ENCODE peak calls at places on chromosomes 11 and 22, in seven cellular contexts. Q, M, Y, R, U, O and L are unnamed samples.

GRCh38 chr11:69666752-69667536 is 8.2 kb downstream of the LTO1 start:
- DNase-seq in U (no peak), Q (no peak), M (no peak), R (no peak), Y (no peak), O (no peak), L (no peak)

GRCh38 chr11:9815486-9816136 is 151.7 kb downstream of the SWAP70 start:
- DNase-seq in O (no peak), Y (peak), R (no peak), M (no peak), Q (no peak), U (peak), L (no peak)

GRCh38 chr11:109140857-109141515 is 281.0 kb upstream of the C11orf87 start:
- DNase-seq in O (no peak), Y (no peak), R (no peak), M (no peak), Q (no peak), U (no peak), L (no peak)

GRCh38 chr11:17986007-17986710 is 26.7 kb downstream of the SERGEF start:
- DNase-seq in Y (peak), U (peak), O (peak), R (no peak), Q (no peak), M (no peak), L (no peak)

GRCh38 chr11:10044618-10045017 is 249.4 kb downstream of the SBF2 start:
- DNase-seq in R (no peak), O (no peak), U (no peak), Q (no peak), M (no peak), Y (peak), L (no peak)

GRCh38 chr11:75056806-75057205 is 39.9 kb downstream of the OR2AT4 start:
- DNase-seq in Y (peak), Q (no peak), R (no peak), U (no peak), M (no peak), O (no peak), L (no peak)

GRCh38 chr22:20239063-20239950 is 28.8 kb downstream of the RTN4R start:
- DNase-seq in Y (peak), U (no peak), Q (no peak), O (no peak), R (no peak), M (peak), L (no peak)

GRCh38 chr11:110085255-110085838 is 7.8 kb upstream of the ZC3H12C start:
- DNase-seq in Y (peak), O (no peak), Q (no peak), M (no peak), U (no peak), R (no peak), L (no peak)

GRCh38 chr11:23280088-23280487 is 419.8 kb upstream of the CCDC179 start:
- DNase-seq in R (no peak), Y (peak), M (no peak), U (no peak), Q (no peak), O (no peak), L (no peak)

GRCh38 chr22:36409911-36410756 is 22.4 kb upstream of the MYH9 start:
- DNase-seq in Y (no peak), Q (peak), M (peak), U (peak), O (no peak), R (no peak), L (peak)

GRCh38 chr11:11229691-11230090 is 123.4 kb downstream of the CSNK2A3 start:
- DNase-seq in Q (no peak), Y (peak), U (no peak), O (no peak), R (peak), M (no peak), L (no peak)

GRCh38 chr11:8309311-8309710 is 45.6 kb upstream of the LMO1 start:
- DNase-seq in Q (no peak), O (no peak), R (no peak), U (no peak), M (no peak), Y (no peak), L (no peak)

GRCh38 chr11:123100378-123101085 is 38.6 kb upstream of the HSPA8 start:
- DNase-seq in U (no peak), Q (no peak), O (no peak), Y (peak), R (no peak), M (no peak), L (no peak)

GRCh38 chr22:44331881-44332714 is 19.3 kb upstream of the SHISAL1 start:
- DNase-seq in U (no peak), Y (no peak), M (peak), O (no peak), R (no peak), Q (no peak), L (peak)

GRCh38 chr11:69653406-69653960 is 12.5 kb downstream of the CCND1 start:
- DNase-seq in U (no peak), R (no peak), M (no peak), O (no peak), Y (no peak), Q (peak), L (no peak)

GRCh38 chr11:65394125-65394536 is 7.7 kb downstream of the FRMD8 start:
- DNase-seq in R (no peak), Q (no peak), O (no peak), M (no peak), Y (no peak), U (no peak), L (no peak)

GRCh38 chr11:94130589-94131362 is 2.1 kb downstream of the PANX1 start:
- DNase-seq in R (no peak), Q (peak), Y (peak), U (no peak), M (no peak), O (no peak), L (no peak)

GRCh38 chr11:115157247-115157646 is 347.0 kb downstream of the CADM1 start:
- DNase-seq in Y (no peak), R (no peak), O (no peak), M (no peak), U (no peak), Q (no peak), L (no peak)

GRCh38 chr11:62370743-62371440 is 33.6 kb downstream of the ASRGL1 start:
- DNase-seq in Y (no peak), Q (no peak), M (no peak), R (no peak), U (no peak), O (no peak), L (no peak)

GRCh38 chr11:61881397-61881796 is 9.9 kb downstream of the FADS3 start:
- DNase-seq in Y (no peak), Q (no peak), M (no peak), R (no peak), U (no peak), O (no peak), L (no peak)

GRCh38 chr11:65041206-65042035 is at the start of gene SAC3D1:
- DNase-seq in Q (peak), O (no peak), M (peak), Y (peak), U (peak), R (no peak), L (no peak)

GRCh38 chr11:117717485-117718314 is 79.3 kb downstream of the DSCAML1 start:
- DNase-seq in Q (peak), U (peak), R (no peak), M (peak), Y (no peak), O (no peak), L (no peak)

GRCh38 chr11:65436412-65437032 is 13.9 kb downstream of the NEAT1 start:
- DNase-seq in U (no peak), R (peak), Y (peak), Q (no peak), M (no peak), O (no peak), L (no peak)

GRCh38 chr11:47858169-47858543 is 10.0 kb upstream of the NUP160 start:
- DNase-seq in Q (no peak), U (peak), M (no peak), Y (peak), O (peak), R (no peak), L (no peak)

GRCh38 chr11:86748296-86748695 is 52.0 kb upstream of the PRSS23 start:
- DNase-seq in O (no peak), M (no peak), Y (peak), U (no peak), Q (no peak), R (no peak), L (no peak)

GRCh38 chr11:44381261-44381660 is 71.3 kb upstream of the ALX4 start:
- DNase-seq in U (no peak), Y (no peak), O (no peak), Q (peak), R (no peak), M (no peak), L (no peak)

GRCh38 chr11:34869425-34869824 is 46.8 kb downstream of the APIP start:
- DNase-seq in Q (no peak), O (no peak), Y (no peak), U (no peak), M (no peak), R (no peak), L (no peak)

GRCh38 chr11:68839953-68840641 is 1.6 kb downstream of the CPT1A start:
- DNase-seq in U (no peak), M (no peak), R (no peak), Y (peak), O (no peak), Q (peak), L (no peak)

GRCh38 chr11:10539339-10539738 is 1.6 kb downstream of the RNF141 start:
- DNase-seq in Y (no peak), M (no peak), R (no peak), Q (peak), U (no peak), O (no peak), L (no peak)

DNA sequence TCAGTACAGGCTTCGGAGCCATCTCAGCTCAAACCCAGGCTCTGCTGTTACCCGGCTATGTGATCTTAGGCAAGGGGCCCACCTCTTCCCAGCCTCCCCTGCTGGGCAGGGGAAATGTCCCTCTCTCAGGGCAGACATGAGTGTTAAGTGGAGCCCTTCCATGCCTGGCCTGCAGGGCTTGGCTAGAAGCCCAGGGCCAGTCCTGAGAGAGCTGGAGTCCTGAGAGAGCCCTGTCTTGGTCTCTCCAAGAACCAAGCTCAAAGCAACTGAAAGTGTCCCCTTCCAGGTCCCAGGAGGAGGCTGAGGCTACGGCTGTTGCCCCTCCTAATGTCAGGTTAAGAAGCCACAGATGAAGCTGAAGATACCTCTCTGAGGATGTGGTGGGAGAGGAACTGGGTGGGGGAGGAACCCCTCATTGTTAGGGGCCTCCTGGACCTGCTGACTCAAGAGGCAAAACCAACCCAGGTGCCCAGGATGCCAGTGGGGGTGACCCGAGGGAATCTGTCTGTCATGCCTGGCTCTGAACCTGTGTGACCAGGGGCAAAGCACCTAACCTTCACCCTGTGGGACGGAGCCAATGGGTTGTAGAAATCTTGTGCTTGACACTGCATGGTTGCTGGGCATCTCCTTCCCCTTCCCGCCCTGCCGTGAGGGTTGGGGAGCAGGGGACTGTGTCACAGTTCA is 4.2 kb downstream of the ZP1 start:
- DNase-seq in Q (no peak), Y (peak), M (no peak), U (no peak), O (no peak), R (no peak), L (no peak)
- TF ChIP-seq CTCF in Q (no peak), Y (peak), M (no peak), U (no peak), O (no peak), R (no peak), L (no peak)

GRCh38 chr11:1158681-1159525 is 1.1 kb downstream of the MUC5AC start:
- DNase-seq in M (no peak), Q (no peak), O (no peak), U (no peak), Y (no peak), R (no peak), L (no peak)

GRCh38 chr11:1157341-1157644 is 460 bp upstream of the MUC5AC start:
- DNase-seq in R (no peak), M (no peak), U (no peak), O (no peak), Q (no peak), Y (no peak), L (no peak)

GRCh38 chr11:1160231-1161101 is 2.7 kb downstream of the MUC5AC start:
- DNase-seq in Y (no peak), Q (no peak), O (no peak), R (peak), M (no peak), U (no peak), L (no peak)

GRCh38 chr11:1156506-1157340 is 1.0 kb upstream of the MUC5AC start:
- DNase-seq in O (no peak), R (no peak), Y (no peak), Q (no peak), U (no peak), M (no peak), L (no peak)

GRCh38 chr11:1157645-1158591 is at the start of gene MUC5AC:
- DNase-seq in Y (no peak), O (no peak), U (no peak), Q (no peak), R (peak), M (no peak), L (no peak)
- TF ChIP-seq CTCF in Y (no peak), O (no peak), U (no peak), Q (no peak), R (no peak), M (no peak), L (no peak)

GRCh38 chr22:39408173-39408572 is 8.6 kb downstream of the TAB1 start:
- DNase-seq in M (no peak), Y (peak), Q (no peak), R (no peak), U (no peak), O (no peak), L (no peak)

GRCh38 chr22:39401301-39401631 is 1.7 kb downstream of the TAB1 start:
- DNase-seq in Y (no peak), O (no peak), U (no peak), R (no peak), M (no peak), Q (no peak), L (no peak)

GRCh38 chr22:39408807-39409206 is 9.2 kb downstream of the TAB1 start:
- DNase-seq in U (no peak), R (no peak), O (no peak), Y (no peak), M (no peak), Q (no peak), L (no peak)

GRCh38 chr22:39409630-39410029 is 10.1 kb downstream of the TAB1 start:
- DNase-seq in R (no peak), M (no peak), Q (no peak), U (no peak), O (no peak), Y (no peak), L (no peak)

DNA sequence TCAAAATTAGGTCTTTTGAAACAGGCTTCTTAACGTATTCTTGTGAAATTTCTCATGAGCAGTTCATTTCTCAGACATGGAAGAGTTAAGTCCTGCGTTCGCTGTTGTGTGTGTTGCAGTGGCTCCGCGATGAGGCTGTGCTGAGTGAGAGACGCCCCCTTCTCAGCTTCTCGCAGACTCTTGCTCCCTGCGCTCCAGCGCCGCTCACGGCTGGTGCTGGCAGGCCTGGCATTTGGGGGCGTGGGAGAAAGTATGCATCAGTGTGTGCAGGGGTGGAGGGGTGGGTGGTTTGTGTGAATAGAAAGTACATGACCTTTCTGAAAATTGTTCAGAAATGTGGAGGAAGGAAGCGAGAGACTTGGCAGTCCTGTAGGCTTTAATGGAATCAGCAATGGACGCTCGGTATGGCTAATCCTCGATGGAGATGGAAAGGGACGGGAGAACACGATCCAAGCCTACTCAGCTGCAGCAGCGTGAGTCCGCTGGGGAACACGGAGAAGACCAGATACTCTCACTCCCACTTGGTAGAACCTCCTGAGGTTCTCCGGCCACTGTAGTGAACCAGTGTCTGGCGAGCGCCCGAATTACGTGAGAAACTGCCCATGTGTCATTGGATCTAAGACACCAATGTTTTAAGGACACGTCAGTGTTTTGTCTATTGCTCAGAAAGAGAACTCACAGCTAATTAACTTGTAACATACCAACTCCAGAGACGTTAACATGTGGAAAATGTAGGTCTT is 5.9 kb downstream of the TAB1 start:
- DNase-seq in M (peak), O (no peak), Y (peak), R (no peak), Q (no peak), U (peak), L (no peak)
- TF ChIP-seq CTCF in M (no peak), O (no peak), Y (peak), R (no peak), Q (no peak), U (peak), L (no peak)

GRCh38 chr11:114026355-114026754 is 33.2 kb upstream of the ZBTB16 start:
- DNase-seq in Q (no peak), O (no peak), Y (peak), U (no peak), M (no peak), R (no peak), L (no peak)
- TF ChIP-seq CTCF in Q (no peak), O (peak), Y (peak), U (peak), M (no peak), R (no peak), L (no peak)

GRCh38 chr11:130638048-130638447 is 189.6 kb downstream of the ADAMTS15 start:
- DNase-seq in O (no peak), U (no peak), M (peak), Y (no peak), R (peak), Q (no peak), L (no peak)
- TF ChIP-seq CTCF in O (no peak), U (no peak), M (no peak), Y (no peak), R (no peak), Q (no peak), L (no peak)

GRCh38 chr11:120431633-120432032 is 79.9 kb upstream of the GRIK4 start:
- DNase-seq in U (peak), Y (peak), R (no peak), M (no peak), O (peak), Q (no peak), L (peak)
- TF ChIP-seq CTCF in U (peak), Y (peak), R (no peak), M (no peak), O (peak), Q (no peak), L (no peak)

DNA sequence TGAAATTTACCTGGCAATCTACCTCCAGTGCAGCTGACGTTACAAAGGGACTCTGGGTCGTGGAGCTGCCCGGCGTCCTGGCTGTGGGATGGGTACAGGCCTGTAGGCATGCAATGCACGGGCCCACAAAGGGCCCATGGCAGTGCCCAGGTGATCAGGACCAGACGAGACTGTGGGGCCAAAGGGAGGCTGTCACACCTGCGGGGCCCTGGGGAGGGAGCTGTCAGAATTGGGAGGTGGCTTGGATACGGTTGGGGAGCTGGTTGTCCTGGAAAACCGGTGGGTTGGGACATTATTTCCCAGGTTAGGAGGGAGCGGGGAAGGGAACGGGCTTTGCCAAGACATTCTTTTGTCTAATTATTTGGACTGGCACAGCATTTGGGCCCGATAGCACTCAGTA is 958.5 kb downstream of the BRD1 start:
- DNase-seq in O (no peak), R (no peak), M (no peak), Y (no peak), Q (no peak), U (no peak), L (no peak)
- TF ChIP-seq CTCF in O (no peak), R (no peak), M (no peak), Y (no peak), Q (no peak), U (no peak), L (no peak)

DNA sequence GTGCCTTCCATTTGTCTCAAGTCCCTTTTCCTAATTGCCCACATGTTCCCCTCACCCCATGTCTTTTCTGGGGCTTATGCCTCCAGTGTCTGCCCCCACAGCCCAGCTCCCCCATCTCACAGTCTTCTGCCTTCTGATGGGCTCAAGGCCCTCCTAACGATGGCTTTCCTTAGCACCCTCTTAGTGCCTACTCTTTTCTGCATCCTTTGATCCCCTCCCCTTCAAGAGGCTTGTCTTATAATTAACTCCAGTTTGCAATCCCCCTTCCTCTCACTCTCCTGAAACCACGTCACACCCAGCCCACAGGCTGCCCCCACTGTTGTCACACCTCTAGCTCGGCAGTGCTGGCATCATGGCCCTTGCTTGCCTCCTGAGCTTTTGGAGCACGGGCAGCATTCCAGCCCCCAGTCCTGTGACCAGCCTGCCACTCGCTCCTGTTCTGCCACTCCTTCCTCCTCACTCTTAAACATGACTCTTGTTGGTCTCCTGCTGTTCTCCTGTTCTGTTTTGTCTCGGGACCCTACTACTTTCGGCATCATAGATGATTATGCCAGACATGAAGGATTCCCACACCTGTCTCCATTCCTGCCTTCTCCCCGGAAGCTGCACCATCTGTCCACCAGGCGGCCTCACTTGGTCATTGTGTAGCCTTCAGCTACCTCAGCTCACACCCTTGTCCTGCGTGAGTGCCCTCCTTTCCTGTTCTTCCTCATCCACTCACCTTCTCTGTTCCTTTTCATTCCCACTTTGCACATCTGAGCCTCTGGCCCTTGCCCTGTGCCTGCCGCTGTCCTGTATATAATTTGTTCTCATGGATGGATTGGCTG is 26.1 kb downstream of the UBE2L3 start:
- DNase-seq in U (no peak), M (peak), Y (no peak), R (no peak), Q (no peak), O (no peak), L (peak)
- TF ChIP-seq CTCF in U (peak), M (peak), Y (peak), R (no peak), Q (peak), O (peak), L (peak)